ENCODE peak calls at places on chromosomes 3 and 15, in five cellular contexts. S, P, R, N and A are unnamed samples.

GRCh38 chr15:52427804-52428203 is 100.9 kb downstream of the MYO5A start:
- DNase-seq in S (peak), R (no peak), N (peak), P (peak), A (peak)

GRCh38 chr15:35506272-35506870 is 39.6 kb downstream of the DPH6 start:
- DNase-seq in R (no peak), S (no peak), N (peak), P (no peak), A (no peak)

GRCh38 chr3:25895031-25895430 is 105.1 kb downstream of the OXSM start:
- DNase-seq in P (no peak), N (no peak), R (no peak), S (no peak), A (no peak)

GRCh38 chr3:52090131-52090548 is 33.8 kb upstream of the DUSP7 start:
- DNase-seq in S (peak), R (peak), N (no peak), P (no peak), A (peak)

GRCh38 chr3:71582612-71583568 is 638 bp downstream of the FOXP1 start:
- DNase-seq in S (no peak), N (peak), P (peak), R (no peak), A (peak)

GRCh38 chr3:139629033-139629432 is 48.7 kb downstream of the NMNAT3 start:
- DNase-seq in S (no peak), R (no peak), P (no peak), N (peak), A (no peak)

GRCh38 chr3:137792633-137793271 is 28.6 kb downstream of the SOX14 start:
- DNase-seq in N (peak), R (peak), S (peak), P (no peak), A (peak)

GRCh38 chr3:72323794-72324193 is 524.5 kb downstream of the SHQ1 start:
- DNase-seq in S (no peak), N (no peak), R (no peak), P (no peak), A (no peak)

GRCh38 chr3:111733154-111733553 is 125.9 kb upstream of the PHLDB2 start:
- DNase-seq in N (no peak), S (no peak), P (no peak), R (no peak), A (peak)

GRCh38 chr3:15161113-15161512 is 44.9 kb upstream of the CAPN7 start:
- DNase-seq in R (peak), P (no peak), N (no peak), S (no peak), A (no peak)

GRCh38 chr15:83700082-83700481 is 46.2 kb downstream of the ADAMTSL3 start:
- DNase-seq in R (no peak), N (no peak), P (no peak), S (no peak), A (no peak)

GRCh38 chr3:127829537-127829936 is 7.2 kb upstream of the MGLL start:
- DNase-seq in P (no peak), N (no peak), R (no peak), S (no peak), A (no peak)

GRCh38 chr3:129195731-129196256 is 12.1 kb upstream of the CNBP start:
- DNase-seq in R (peak), N (no peak), P (no peak), S (peak), A (peak)

GRCh38 chr15:76642671-76643070 is 262.5 kb downstream of the SCAPER start:
- DNase-seq in P (no peak), R (no peak), S (no peak), N (no peak), A (no peak)

GRCh38 chr15:43541785-43542184 is 24.4 kb downstream of the MAP1A start:
- DNase-seq in S (no peak), N (no peak), R (no peak), P (no peak), A (no peak)

GRCh38 chr3:187465503-187465902 is 97.3 kb downstream of the RTP4 start:
- DNase-seq in S (no peak), P (no peak), R (no peak), N (no peak), A (no peak)